ENCODE peak calls at places on chromosome 15, in eight cellular contexts. L is A549, X is HepG2, J is HCT116, S is endothelial cell of umbilical vein, M is H1, W is K562, I is SK-N-SH. P is an unnamed sample.

GRCh38 chr15:44554934-44555723 is 18.2 kb downstream of the EIF3J start:
- DNase-seq in S (peak), J (no peak), M (no peak), W (no peak), I (peak), L (no peak), X (no peak), P (no peak)

GRCh38 chr15:69143756-69144436 is 16.5 kb upstream of the GLCE start:
- DNase-seq in S (no peak), W (no peak), M (no peak), X (no peak), L (no peak), I (no peak), J (no peak), P (no peak)

GRCh38 chr15:98342911-98343310 is 305.4 kb upstream of the IGF1R start:
- DNase-seq in J (no peak), I (no peak), W (no peak), M (no peak), X (no peak), S (no peak), L (no peak), P (no peak)

GRCh38 chr15:85439996-85440395 is 59.6 kb downstream of the AKAP13 start:
- DNase-seq in L (no peak), W (no peak), M (no peak), S (no peak), J (no peak), I (no peak), X (no peak), P (no peak)

GRCh38 chr15:73628976-73629854 is 4.0 kb downstream of the NPTN start:
- DNase-seq in I (peak), S (no peak), J (no peak), M (no peak), L (no peak), W (no peak), X (peak), P (peak)

GRCh38 chr15:38683382-38684242 is 119.0 kb upstream of the RASGRP1 start:
- DNase-seq in W (peak), M (no peak), J (peak), I (peak), X (peak), L (peak), S (peak), P (peak)

GRCh38 chr15:79136434-79137046 is 46.0 kb upstream of the RASGRF1 start:
- DNase-seq in J (no peak), S (no peak), X (no peak), M (no peak), L (no peak), I (no peak), W (no peak), P (no peak)

GRCh38 chr15:62482715-62483429 is 317.8 kb upstream of the C2CD4B start:
- DNase-seq in L (peak), X (peak), M (peak), I (peak), W (peak), S (no peak), J (peak), P (peak)

GRCh38 chr15:65095747-65096104 is 19.2 kb downstream of the KBTBD13 start:
- DNase-seq in S (no peak), L (no peak), M (no peak), J (no peak), W (no peak), I (no peak), X (no peak), P (no peak)

GRCh38 chr15:63405159-63405558 is 23.5 kb upstream of the CA12 start:
- DNase-seq in I (no peak), J (no peak), M (no peak), S (no peak), L (no peak), W (no peak), X (no peak), P (peak)

GRCh38 chr15:41487802-41488201 is 5.9 kb upstream of the ITPKA start:
- DNase-seq in W (no peak), L (no peak), S (no peak), X (no peak), M (no peak), I (no peak), J (no peak), P (no peak)

GRCh38 chr15:71880276-71880675 is 69.9 kb downstream of the NR2E3 start:
- DNase-seq in I (no peak), X (no peak), L (no peak), J (no peak), S (no peak), M (no peak), W (no peak), P (no peak)

GRCh38 chr15:69088300-69088965 is 72.0 kb upstream of the GLCE start:
- DNase-seq in S (no peak), X (no peak), M (no peak), L (no peak), W (no peak), J (no peak), I (no peak), P (peak)

GRCh38 chr15:70741107-70741511 is 22.2 kb downstream of the UACA start:
- DNase-seq in M (no peak), X (peak), J (peak), I (no peak), S (peak), W (no peak), L (peak), P (peak)

GRCh38 chr15:92803852-92804609 is 96.1 kb upstream of the CHD2 start:
- DNase-seq in L (peak), X (peak), J (peak), W (peak), M (no peak), I (no peak), S (peak), P (peak)

GRCh38 chr15:99295840-99296239 is 44.6 kb downstream of the LRRC28 start:
- DNase-seq in X (no peak), I (no peak), M (no peak), L (no peak), J (no peak), W (no peak), S (no peak), P (no peak)

GRCh38 chr15:83982748-83983147 is 252.8 kb upstream of the GOLGA6L4 start:
- DNase-seq in L (no peak), J (no peak), I (no peak), M (no peak), W (no peak), S (no peak), X (no peak), P (no peak)

GRCh38 chr15:83977992-83978391 is 257.6 kb upstream of the GOLGA6L4 start:
- DNase-seq in S (no peak), L (no peak), J (no peak), M (no peak), X (no peak), W (no peak), I (no peak), P (no peak)

GRCh38 chr15:83978588-83978987 is 257.0 kb upstream of the GOLGA6L4 start:
- DNase-seq in X (no peak), W (no peak), J (no peak), S (no peak), L (no peak), I (no peak), M (no peak), P (no peak)

GRCh38 chr15:83980637-83981036 is 254.9 kb upstream of the GOLGA6L4 start:
- DNase-seq in L (no peak), M (no peak), S (no peak), W (no peak), X (no peak), J (no peak), I (no peak), P (no peak)

DNA sequence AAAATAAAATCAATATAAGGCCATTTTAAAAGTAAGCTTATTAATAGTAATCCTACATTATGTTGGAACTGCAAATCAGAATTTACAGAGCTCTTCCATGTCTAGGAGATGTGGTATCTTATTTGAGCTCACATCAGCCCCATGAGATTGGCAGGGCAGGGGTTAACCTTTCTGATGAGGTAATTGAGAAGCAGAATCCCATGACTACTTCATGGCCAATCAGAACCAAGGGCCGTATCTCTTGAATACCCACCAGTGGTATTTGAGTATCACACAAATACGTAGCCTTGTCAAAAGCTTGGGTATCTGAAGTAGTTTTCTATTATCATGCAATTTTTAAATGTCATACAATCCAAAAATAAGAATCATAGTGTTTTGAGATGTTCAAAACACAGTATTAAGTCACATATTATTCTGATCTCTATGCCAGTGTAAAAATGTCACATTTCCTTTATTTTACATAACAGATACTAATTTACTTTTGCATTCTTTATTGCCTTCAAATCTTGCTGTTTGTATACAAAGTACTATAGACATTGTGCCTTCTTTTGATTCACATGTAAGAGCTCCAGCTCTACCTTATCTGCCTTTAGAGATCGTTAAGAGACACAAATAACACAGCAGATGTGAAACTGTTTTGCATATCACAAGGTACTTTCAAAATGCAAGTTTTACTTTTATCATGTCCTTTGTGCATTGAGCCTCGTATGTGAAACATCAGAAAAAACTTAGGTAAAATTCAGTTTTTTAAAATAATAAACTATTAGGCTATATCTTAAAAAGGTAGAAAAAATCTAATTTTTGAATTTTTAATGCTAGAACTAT is 251.7 kb upstream of the GOLGA6L4 start:
- DNase-seq in S (no peak), X (no peak), W (no peak), I (no peak), J (no peak), L (no peak), M (no peak), P (no peak)
- TF ChIP-seq MAX in S (no peak), X (no peak), W (no peak), I (no peak), J (no peak), L (no peak), M (no peak), P (no peak)

DNA sequence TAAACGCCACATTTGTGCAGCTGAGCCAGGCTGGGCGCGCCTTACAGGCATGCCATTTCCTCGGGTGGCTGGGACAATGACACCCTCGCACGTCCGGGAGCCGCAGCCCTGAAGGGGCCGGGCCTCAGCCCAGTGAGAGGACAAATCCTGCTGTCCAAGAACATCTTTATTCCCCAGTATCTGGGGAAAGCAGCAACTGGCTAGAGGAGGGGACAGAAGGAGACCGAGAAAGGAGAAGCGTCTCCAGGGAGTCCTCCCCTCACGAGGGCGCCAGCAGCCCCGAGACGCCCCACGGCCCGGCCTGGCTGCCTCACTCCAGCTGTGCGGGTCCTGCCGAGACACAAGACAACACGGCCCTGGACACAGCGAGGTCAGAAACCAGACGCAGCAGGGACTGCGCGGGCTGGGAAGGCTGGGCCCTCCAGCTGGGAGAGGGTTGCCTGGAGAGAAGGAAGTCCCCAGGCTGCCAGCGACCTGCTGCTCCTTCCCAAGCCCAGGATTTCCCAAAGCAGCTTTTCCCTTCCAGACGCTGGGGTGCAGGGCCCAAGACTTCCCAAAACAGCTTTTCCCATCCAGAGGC is 130.2 kb downstream of the CHSY1 start:
- DNase-seq in J (no peak), X (no peak), I (peak), S (peak), W (peak), L (no peak), M (no peak), P (peak)
- TF ChIP-seq CTCF in J (no peak), X (peak), I (peak), S (peak), W (peak), L (no peak), M (peak), P (peak)

GRCh38 chr15:96347181-96348111 is 16.9 kb downstream of the NR2F2 start:
- DNase-seq in W (no peak), X (no peak), S (peak), M (no peak), L (no peak), J (no peak), I (no peak), P (peak)
- H3K4me3 ChIP-seq in W (peak), X (no peak), S (peak), M (peak), L (no peak), J (no peak), I (no peak), P (peak)

GRCh38 chr15:60351066-60351465 is 46.7 kb downstream of the ANXA2 start:
- DNase-seq in S (no peak), W (no peak), L (peak), I (no peak), X (no peak), J (no peak), M (no peak), P (no peak)
- TF ChIP-seq MAX in S (no peak), W (no peak), L (no peak), I (no peak), X (no peak), J (no peak), M (no peak), P (no peak)

DNA sequence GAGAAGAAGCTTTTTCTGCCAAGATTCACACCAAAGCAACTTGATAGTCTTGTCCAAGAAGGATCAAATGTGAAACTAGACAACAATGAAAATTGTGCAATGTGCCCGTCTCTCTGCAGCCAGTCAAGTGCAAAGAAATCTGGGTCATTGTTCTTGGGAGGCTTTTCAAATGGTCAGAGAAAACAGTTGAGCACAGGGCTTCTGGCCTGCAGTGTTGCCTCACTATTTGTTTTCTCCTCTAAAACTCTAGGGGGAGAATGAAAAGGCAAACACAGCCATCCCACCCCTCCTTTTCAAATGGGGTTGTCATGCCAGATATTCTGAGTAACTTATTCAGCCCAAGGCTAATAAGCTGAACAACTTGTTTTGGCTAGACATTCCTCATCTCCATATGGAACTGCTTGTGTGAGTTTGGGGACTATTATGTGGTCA is 417.6 kb upstream of the CDIN1 start:
- DNase-seq in S (no peak), J (no peak), W (no peak), M (no peak), L (peak), I (no peak), X (no peak), P (no peak)
- TF ChIP-seq CTCF in S (no peak), J (no peak), W (no peak), M (peak), L (no peak), I (no peak), X (no peak), P (no peak)

DNA sequence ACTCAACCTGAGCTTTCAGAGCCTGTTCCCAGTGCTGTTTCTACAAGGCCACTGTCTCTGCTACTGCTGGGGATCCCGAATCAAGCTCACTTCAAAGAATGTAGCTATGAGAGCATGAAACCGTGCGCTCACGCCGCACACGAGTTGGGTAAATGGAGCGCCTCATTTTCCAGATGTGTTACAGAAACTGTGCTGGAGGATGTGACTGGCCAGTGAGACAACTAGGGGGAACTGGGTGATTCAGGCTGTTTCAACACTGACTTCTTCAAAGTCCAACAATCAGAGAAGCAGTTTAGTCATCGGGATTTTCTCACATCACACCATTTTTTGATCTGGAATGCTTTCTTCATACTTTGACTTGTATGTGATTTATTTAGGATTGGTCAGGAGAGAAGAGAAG is 3.5 kb downstream of the ZNF710 start:
- DNase-seq in I (no peak), S (peak), M (no peak), W (no peak), L (peak), X (peak), J (no peak), P (peak)
- H3K4me3 ChIP-seq in I (no peak), S (no peak), M (no peak), W (no peak), L (no peak), X (no peak), J (peak), P (peak)

GRCh38 chr15:77266708-77267387 is 153.1 kb downstream of the PEAK1 start:
- DNase-seq in J (peak), L (peak), I (no peak), X (no peak), S (no peak), W (no peak), M (peak), P (no peak)
- TF ChIP-seq MAX in J (no peak), L (no peak), I (no peak), X (no peak), S (no peak), W (no peak), M (no peak), P (no peak)